ENCODE peak calls at places on chromosome 21, in nine cellular contexts. D is transverse colon, J is sigmoid colon, N is GM12892, E is stomach, T is endothelial cell of umbilical vein, H is esophagus muscularis mucosa, L is K562, I is H1. U is an unnamed sample.
A peak's percentile ranks its signal among the peaks of the same experiment; 100 is the strongest.

GRCh38 chr21:34737115-34737514 is 68.3 kb downstream of the CLIC6 start:
- DNase-seq in L (no peak), J (no peak), T (no peak), N (no peak), D (no peak), E (no peak), I (no peak), H (no peak), U (no peak)

GRCh38 chr21:24163539-24163938 is 1443.7 kb downstream of the MRPL39 start:
- DNase-seq in H (no peak), N (no peak), I (no peak), J (no peak), E (no peak), L (no peak), T (no peak), D (no peak), U (no peak)

GRCh38 chr21:39881661-39882060 is 14.4 kb downstream of the PCP4 start:
- DNase-seq in J (no peak), N (no peak), I (no peak), T (no peak), L (no peak), H (no peak), E (no peak), D (no peak), U (no peak)

GRCh38 chr21:33968082-33968997 is 52.7 kb upstream of the ATP5PO start:
- DNase-seq in N (no peak), T (peak; percentile 97), E (no peak), I (no peak), L (peak; percentile 58), H (no peak), J (no peak), D (peak; percentile 15), U (no peak)

GRCh38 chr21:38352536-38353219 is 95.9 kb downstream of the KCNJ15 start:
- DNase-seq in L (peak; percentile 71), I (no peak), N (no peak), D (peak; percentile 59), T (peak; percentile 76), E (peak; percentile 79), H (no peak), J (no peak), U (no peak)

GRCh38 chr21:31354604-31355443 is 10.8 kb upstream of the TIAM1 start:
- DNase-seq in H (no peak), D (peak; percentile 13), I (no peak), N (no peak), E (peak; percentile 55), L (no peak), T (no peak), J (no peak), U (no peak)

GRCh38 chr21:35382696-35383095 is 333.6 kb upstream of the RUNX1 start:
- DNase-seq in L (no peak), D (no peak), E (no peak), H (no peak), T (no peak), J (no peak), N (no peak), I (no peak), U (no peak)

GRCh38 chr21:41374867-41375533 is 13.2 kb downstream of the MX2 start:
- DNase-seq in T (no peak), N (no peak), D (no peak), E (no peak), L (no peak), J (no peak), H (no peak), I (no peak), U (no peak)

GRCh38 chr21:20882462-20883415 is 115.5 kb upstream of the NCAM2 start:
- DNase-seq in D (peak; percentile 21), E (peak; percentile 47), N (no peak), H (no peak), I (peak; percentile 27), J (no peak), T (peak; percentile 16), L (peak; percentile 23), U (peak; percentile 21)

GRCh38 chr21:38323721-38324591 is 67.2 kb downstream of the KCNJ15 start:
- DNase-seq in H (peak; percentile 81), L (no peak), E (no peak), N (no peak), T (no peak), I (no peak), D (no peak), J (no peak), U (no peak)

GRCh38 chr21:38503588-38503987 is 5.3 kb upstream of the ERG start:
- DNase-seq in I (no peak), D (no peak), T (peak; percentile 97), H (peak; percentile 26), E (no peak), N (no peak), L (no peak), J (no peak), U (no peak)

GRCh38 chr21:21238882-21239400 is 240.7 kb downstream of the NCAM2 start:
- DNase-seq in D (no peak), E (no peak), N (no peak), T (no peak), L (no peak), H (no peak), I (no peak), J (no peak), U (no peak)

GRCh38 chr21:38930838-38931237 is 125.1 kb downstream of the ETS2 start:
- DNase-seq in J (peak; percentile 74), H (no peak), D (no peak), T (no peak), E (no peak), L (no peak), I (no peak), N (no peak), U (no peak)

GRCh38 chr21:29481641-29482040 is 182.9 kb downstream of the BACH1 start:
- DNase-seq in L (no peak), D (no peak), T (no peak), E (no peak), I (no peak), J (no peak), H (no peak), N (no peak), U (no peak)

GRCh38 chr21:38092033-38092432 is 164.8 kb upstream of the KCNJ15 start:
- DNase-seq in T (no peak), E (no peak), L (no peak), J (no peak), H (no peak), D (no peak), N (no peak), I (no peak), U (no peak)

GRCh38 chr21:41098481-41098880 is 69.5 kb upstream of the BACE2 start:
- DNase-seq in T (no peak), N (no peak), J (no peak), I (no peak), H (no peak), D (no peak), L (no peak), E (no peak), U (no peak)

GRCh38 chr21:36915014-36915700 is 51.3 kb downstream of the HLCS start:
- DNase-seq in N (no peak), L (no peak), E (no peak), T (no peak), D (no peak), J (no peak), I (no peak), H (no peak), U (no peak)

GRCh38 chr21:34580181-34580700 is 34.7 kb downstream of the RCAN1 start:
- DNase-seq in E (peak; percentile 59), T (peak; percentile 56), D (peak; percentile 65), L (no peak), N (no peak), I (no peak), J (no peak), H (no peak), U (no peak)

DNA sequence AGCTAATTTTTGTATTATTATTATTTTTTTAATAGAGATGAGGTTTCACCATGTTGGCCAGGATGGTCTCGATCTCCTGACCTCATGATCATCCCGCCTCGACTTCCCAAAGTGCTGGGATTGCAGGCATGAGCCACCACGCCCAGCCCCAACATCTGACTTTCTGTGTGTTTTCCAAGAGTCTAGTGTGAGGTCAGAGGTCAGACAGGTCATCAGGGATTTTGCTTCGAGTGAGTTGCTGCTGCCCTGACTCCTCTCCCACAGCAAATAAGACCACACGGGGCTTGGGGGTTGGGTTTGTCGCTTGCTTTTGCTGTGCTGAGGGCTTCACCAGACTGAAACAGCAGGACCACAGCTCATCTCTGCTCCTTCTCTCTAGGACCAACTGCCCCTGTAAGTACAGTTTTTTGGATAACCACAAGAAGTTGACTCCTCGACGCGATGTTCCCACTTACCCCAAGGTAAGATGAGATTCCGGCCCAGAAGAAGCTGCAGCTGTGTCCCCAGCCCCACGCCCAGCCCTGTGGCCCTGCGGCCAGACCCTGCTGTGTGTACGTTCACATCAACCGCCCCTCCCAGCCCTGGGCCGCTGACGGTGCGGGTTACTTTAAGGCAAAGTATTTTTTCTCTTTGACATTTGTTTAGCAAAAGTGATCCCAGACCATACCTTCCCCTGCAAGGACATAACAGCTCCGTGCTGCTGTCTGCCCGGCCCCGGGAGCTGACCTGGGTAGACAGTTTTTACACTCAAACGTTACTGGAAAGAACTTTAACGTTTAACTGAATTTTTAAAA is 97.5 kb downstream of the PDE9A start:
- DNase-seq in N (no peak), H (no peak), I (no peak), L (no peak), D (no peak), E (no peak), J (peak; percentile 80), T (no peak), U (no peak)
- TF ChIP-seq POLR2AphosphoS5 in N (no peak), H (peak; percentile 76), I (no peak), L (no peak), D (no peak), E (no peak), J (peak; percentile 62), T (no peak), U (no peak)

DNA sequence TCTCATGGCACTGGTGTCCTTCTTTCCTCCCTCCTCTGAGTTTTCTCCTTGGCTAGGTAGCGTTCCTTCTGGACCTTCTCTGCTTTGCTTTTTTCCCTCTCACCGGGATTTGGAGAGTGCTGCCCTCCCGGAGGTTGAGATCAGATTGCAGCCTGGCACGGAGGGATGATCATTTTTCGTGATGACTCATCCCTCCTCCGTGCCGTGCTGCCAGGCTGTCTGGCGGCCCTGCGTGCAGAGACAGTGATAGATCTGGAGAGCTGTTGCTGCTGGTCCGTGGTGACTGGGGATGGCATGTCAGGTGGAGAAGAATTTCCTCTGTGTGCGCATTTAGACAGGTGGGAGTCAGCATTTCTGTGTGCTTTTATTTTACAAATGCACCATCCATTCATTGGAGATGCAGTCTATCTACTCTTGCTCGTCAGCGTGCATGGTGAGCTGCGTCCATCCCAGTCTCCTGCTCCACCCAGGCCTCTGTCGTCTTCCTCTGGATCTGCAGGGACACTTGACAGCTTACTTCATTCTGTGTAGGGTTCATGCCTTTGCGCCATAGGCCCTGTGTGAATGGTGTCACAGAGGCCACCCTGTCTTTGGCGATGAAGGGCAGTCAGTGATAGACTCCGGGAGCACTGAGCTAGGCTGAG is 104.4 kb downstream of the PCBP3 start:
- DNase-seq in H (peak; percentile 81), I (no peak), L (no peak), J (no peak), D (no peak), N (no peak), T (no peak), E (no peak), U (no peak)
- TF ChIP-seq POLR2A in H (no peak), I (no peak), L (no peak), J (no peak), D (no peak), N (no peak), T (no peak), E (no peak), U (no peak)

GRCh38 chr21:28239345-28239744 is 753.3 kb downstream of the LTN1 start:
- DNase-seq in I (no peak), E (no peak), L (no peak), T (no peak), N (no peak), D (no peak), H (no peak), J (no peak), U (no peak)
- TF ChIP-seq POLR2AphosphoS5 in I (no peak), E (peak; percentile 45), L (no peak), T (no peak), N (no peak), D (no peak), H (no peak), J (peak; percentile 62), U (no peak)

GRCh38 chr21:45643021-45643980 is at the start of gene PCBP3:
- DNase-seq in T (peak; percentile 86), I (peak; percentile 86), L (peak; percentile 98), H (peak; percentile 99), D (peak; percentile 98), E (peak; percentile 96), N (peak; percentile 67), J (peak; percentile 99), U (peak; percentile 98)
- TF ChIP-seq POLR2A in T (no peak), I (no peak), L (no peak), H (no peak), D (no peak), E (no peak), N (peak; percentile 47), J (no peak), U (no peak)